ENCODE peak calls at places on chromosomes 13 and 19, in five cellular contexts. E, X, G, F and Y are unnamed samples.

GRCh38 chr13:99800004-99800403 is 171.6 kb downstream of the ZIC5 start:
- DNase-seq in E (no peak), X (no peak), G (no peak), F (no peak), Y (no peak)

GRCh38 chr19:35843676-35844481 is 8.4 kb downstream of the NPHS1 start:
- DNase-seq in E (no peak), X (no peak), G (no peak), F (no peak), Y (no peak)

GRCh38 chr13:51585696-51586095 is 1.4 kb downstream of the WDFY2 start:
- DNase-seq in E (peak), X (no peak), G (no peak), F (no peak), Y (peak)

GRCh38 chr13:94031609-94032008 is 447.9 kb downstream of the DCT start:
- DNase-seq in E (no peak), X (no peak), G (no peak), F (no peak), Y (no peak)

GRCh38 chr13:95304446-95304845 is 3.2 kb upstream of the ABCC4 start:
- DNase-seq in E (no peak), X (no peak), G (no peak), F (no peak), Y (no peak)

GRCh38 chr19:16470911-16471811 is 609 bp downstream of the EPS15L1 start:
- DNase-seq in E (no peak), X (peak), G (peak), F (no peak), Y (peak)

GRCh38 chr19:19402656-19403372 is 2.7 kb upstream of the GATAD2A start:
- DNase-seq in E (no peak), X (no peak), G (peak), F (no peak), Y (no peak)

GRCh38 chr19:18063463-18063862 is 23.3 kb downstream of the IL12RB1 start:
- DNase-seq in E (no peak), X (no peak), G (no peak), F (no peak), Y (no peak)

GRCh38 chr19:5452594-5453565 is 2.3 kb upstream of the ZNRF4 start:
- DNase-seq in E (peak), X (no peak), G (peak), F (no peak), Y (peak)

GRCh38 chr13:101749584-101749983 is 297.1 kb downstream of the ITGBL1 start:
- DNase-seq in E (no peak), X (no peak), G (no peak), F (no peak), Y (no peak)

GRCh38 chr19:15101479-15102082 is 5.6 kb upstream of the SYDE1 start:
- DNase-seq in E (peak), X (no peak), G (no peak), F (no peak), Y (peak)

GRCh38 chr19:34261335-34262109 is 7.2 kb downstream of the GARRE1 start:
- DNase-seq in E (no peak), X (no peak), G (no peak), F (no peak), Y (no peak)

GRCh38 chr13:33006646-33007045 is 9.6 kb upstream of the KL start:
- DNase-seq in E (no peak), X (no peak), G (no peak), F (no peak), Y (no peak)

GRCh38 chr13:40613192-40613818 is 53.1 kb downstream of the FOXO1 start:
- DNase-seq in E (no peak), X (no peak), G (no peak), F (no peak), Y (no peak)

GRCh38 chr19:10603873-10604459 is 16.9 kb upstream of the AP1M2 start:
- DNase-seq in E (peak), X (no peak), G (no peak), F (peak), Y (no peak)

GRCh38 chr13:33637978-33638743 is 179.8 kb upstream of the RFC3 start:
- DNase-seq in E (peak), X (no peak), G (no peak), F (no peak), Y (peak)

GRCh38 chr13:42259515-42259914 is 12.4 kb upstream of the AKAP11 start:
- DNase-seq in E (no peak), X (no peak), G (no peak), F (no peak), Y (no peak)

GRCh38 chr13:52782486-52783448 is 43.1 kb upstream of the CNMD start:
- DNase-seq in E (no peak), X (no peak), G (no peak), F (no peak), Y (no peak)

GRCh38 chr19:16394681-16395375 is 70.2 kb downstream of the KLF2 start:
- DNase-seq in E (no peak), X (peak), G (peak), F (peak), Y (no peak)

GRCh38 chr13:80141114-80141849 is 199.6 kb downstream of the SPRY2 start:
- DNase-seq in E (peak), X (peak), G (no peak), F (peak), Y (peak)

GRCh38 chr19:3936506-3937442 is 3.9 kb downstream of the NMRK2 start:
- DNase-seq in E (no peak), X (no peak), G (no peak), F (no peak), Y (no peak)

DNA sequence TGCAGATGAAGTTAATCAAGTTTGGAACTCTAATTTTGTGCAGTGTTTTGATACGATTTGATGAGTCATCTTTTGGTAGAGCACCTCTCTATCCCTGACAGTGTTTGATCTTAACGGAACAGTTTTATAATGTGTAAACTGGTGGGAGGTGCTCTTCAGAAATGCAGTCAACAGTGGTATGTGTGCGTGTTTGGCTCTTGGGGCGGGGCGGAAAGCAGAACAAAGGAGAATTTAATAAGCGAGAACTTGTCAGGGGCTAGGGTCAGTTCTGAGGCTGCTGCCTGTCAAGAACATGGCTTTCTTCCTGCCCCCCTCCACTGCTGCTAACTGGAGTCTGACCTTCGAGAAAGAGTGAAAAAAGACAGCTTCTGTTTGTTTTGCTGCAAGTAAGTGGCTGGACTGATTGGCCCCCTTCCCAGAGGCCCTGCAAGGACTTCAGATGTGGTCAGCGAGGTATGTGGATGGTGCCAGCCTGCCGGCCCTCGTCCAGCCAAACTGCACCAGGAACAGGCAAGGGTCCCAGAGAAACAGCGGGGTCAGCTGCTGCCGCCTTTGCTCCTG is 40.8 kb downstream of the BBC3 start:
- DNase-seq in E (peak), X (peak), G (peak), F (peak), Y (peak)
- TF ChIP-seq CTCF in E (no peak), X (no peak), G (no peak), F (no peak), Y (no peak)

DNA sequence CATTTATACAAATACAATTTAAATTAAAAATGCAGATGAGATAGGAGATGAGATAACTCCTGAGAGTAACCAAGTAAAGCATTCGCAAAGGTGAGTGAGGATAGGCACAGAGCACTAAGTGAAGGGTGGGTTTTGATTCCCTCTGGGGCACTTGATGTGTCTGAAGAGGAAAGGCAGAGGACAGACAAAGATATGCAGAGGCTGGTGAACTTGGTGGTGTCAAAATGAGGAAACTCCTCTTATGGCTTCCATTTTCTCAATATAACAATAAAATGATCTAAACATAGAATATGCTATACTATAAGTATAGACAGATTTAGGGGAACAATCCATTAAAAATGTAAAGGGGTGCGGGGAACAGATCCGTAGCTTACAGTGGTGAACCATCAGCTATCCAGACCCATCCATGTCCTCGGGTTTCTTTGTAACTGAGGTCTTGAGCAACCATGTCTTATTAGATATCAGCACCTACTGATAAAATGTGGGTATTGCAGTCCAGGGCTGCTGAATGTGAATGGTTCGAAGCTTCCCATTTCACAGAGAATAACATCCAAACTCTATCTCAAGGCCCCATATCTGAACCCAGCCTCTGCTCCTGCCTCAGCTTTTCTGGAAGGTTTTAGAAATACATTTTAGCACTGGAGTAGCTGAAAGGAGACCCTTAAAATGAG is 73.9 kb upstream of the SLC10A2 start:
- DNase-seq in E (peak), X (no peak), G (no peak), F (no peak), Y (no peak)
- TF ChIP-seq CTCF in E (peak), X (no peak), G (peak), F (no peak), Y (peak)

GRCh38 chr19:58499021-58499927 is 12.5 kb downstream of the SLC27A5 start:
- DNase-seq in E (peak), X (peak), G (peak), F (peak), Y (peak)
- TF ChIP-seq CTCF in E (peak), X (peak), G (peak), F (no peak), Y (peak)

DNA sequence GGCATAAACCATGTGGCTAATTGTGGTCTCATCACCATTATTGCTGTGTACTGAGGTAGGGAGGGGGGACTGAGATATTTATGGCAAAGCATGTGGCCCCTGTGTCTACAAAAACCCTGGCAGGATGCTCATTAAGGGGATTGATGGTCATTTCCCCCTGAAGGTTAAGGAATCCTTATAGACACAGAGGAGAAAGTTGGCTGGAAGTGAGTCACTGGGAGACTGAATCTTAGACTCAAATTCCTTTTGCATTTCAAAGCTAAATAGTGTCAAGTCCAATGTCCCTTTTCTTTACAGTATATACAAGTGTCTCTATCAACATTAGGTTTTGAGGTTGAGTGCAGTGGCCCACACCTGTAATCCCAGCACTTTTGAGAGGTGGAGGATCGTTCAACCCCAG is 9.9 kb upstream of the DACT3 start:
- DNase-seq in E (no peak), X (no peak), G (no peak), F (no peak), Y (peak)
- TF ChIP-seq CTCF in E (no peak), X (no peak), G (no peak), F (no peak), Y (no peak)

GRCh38 chr19:628168-628567 is 5.2 kb downstream of the POLRMT start:
- DNase-seq in E (no peak), X (no peak), G (no peak), F (no peak), Y (no peak)
- TF ChIP-seq CTCF in E (peak), X (no peak), G (peak), F (no peak), Y (peak)

GRCh38 chr13:27347373-27347772 is 76.7 kb downstream of the RASL11A start:
- DNase-seq in E (no peak), X (no peak), G (no peak), F (no peak), Y (no peak)

GRCh38 chr13:27353166-27353583 is 71.2 kb upstream of the GTF3A start:
- DNase-seq in E (peak), X (no peak), G (no peak), F (no peak), Y (no peak)

GRCh38 chr13:27353653-27354052 is 70.8 kb upstream of the GTF3A start:
- DNase-seq in E (no peak), X (no peak), G (no peak), F (no peak), Y (no peak)

GRCh38 chr13:27352698-27353097 is 71.7 kb upstream of the GTF3A start:
- DNase-seq in E (no peak), X (no peak), G (no peak), F (no peak), Y (no peak)

DNA sequence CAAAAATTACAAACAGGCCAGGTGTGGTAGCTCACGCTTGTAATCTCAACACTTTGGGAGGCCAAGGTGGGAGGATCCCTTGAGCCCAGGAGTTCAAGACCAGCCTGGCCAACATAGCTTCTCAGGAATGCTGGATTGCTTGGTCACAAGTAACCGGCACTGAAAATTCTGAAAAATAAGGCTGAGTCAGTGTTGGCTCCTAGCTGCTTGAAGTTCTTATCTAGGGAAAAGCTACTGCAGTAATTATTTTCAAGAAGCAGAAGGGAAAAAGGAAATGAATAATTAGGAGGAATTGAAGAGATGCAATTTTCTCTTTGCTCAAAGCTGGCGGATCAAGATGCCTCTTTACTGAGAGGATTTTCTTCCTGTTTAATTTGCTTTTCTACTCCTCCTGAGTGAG is 75.0 kb upstream of the GTF3A start:
- DNase-seq in E (peak), X (no peak), G (no peak), F (no peak), Y (peak)
- TF ChIP-seq CTCF in E (no peak), X (no peak), G (no peak), F (no peak), Y (no peak)

DNA sequence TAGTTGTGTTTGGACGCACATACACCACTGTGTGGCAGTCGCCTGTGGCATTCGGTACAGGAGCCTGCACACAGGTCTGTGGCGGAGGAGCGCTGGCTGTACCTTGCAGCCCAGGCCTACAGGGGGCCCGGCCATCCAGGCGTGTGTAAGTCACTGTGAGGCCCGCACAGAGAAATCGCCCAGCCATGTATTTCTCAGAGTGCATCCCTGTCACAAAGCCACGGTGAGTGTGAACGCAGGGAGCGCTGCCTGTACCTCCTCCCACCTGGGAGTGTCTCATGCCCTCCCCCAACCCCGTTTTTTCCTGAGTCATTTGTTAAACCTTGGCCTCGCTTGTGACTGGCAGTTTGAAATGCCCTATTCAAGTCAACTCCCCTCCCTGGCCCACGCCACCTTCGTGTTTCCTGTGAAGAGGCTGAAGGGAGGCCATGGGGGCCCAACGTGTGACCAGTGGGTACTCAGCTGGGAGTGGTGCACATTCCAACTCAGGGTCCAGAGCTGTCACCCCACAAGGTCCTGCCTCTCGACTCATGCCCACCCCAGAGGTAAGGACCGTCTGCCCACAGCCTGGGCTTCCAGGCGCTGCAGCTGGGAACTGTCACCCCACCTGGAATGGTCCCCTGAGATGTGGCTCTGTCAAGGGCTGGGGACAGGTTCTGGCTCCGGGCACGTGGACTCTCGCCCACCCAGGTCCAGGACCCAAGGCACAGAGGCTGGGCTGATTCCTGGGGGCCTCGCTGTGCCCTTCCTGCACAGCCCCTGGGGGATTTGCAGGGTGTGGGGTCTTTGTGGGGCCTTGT is 11.6 kb upstream of the RASA3 start:
- DNase-seq in E (no peak), X (no peak), G (peak), F (no peak), Y (no peak)
- TF ChIP-seq CTCF in E (peak), X (no peak), G (no peak), F (no peak), Y (peak)

DNA sequence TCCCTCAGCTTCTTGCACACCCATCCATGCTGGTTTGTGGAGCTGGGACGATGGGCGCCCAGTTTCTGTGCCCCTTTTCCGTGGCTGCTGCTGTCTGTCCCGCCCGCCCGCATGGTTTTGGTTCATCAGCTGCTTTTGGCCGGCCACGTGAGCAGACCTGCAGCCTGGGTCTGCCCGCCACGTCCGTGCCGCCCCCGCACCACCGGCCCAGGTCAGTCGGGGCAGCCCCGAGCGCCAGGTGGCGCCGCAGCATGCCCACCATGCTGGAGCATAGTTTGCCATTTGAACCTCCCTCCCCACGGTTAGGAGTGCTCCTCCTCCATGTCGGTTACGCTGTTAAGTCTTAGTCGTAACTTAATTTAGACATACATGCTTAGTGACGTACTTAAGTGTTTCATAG is 15.3 kb upstream of the RPS15 start:
- DNase-seq in E (no peak), X (no peak), G (no peak), F (no peak), Y (no peak)
- TF ChIP-seq CTCF in E (no peak), X (no peak), G (no peak), F (no peak), Y (no peak)